ENCODE peak calls at places on chromosomes 16 and 17, in seven cellular contexts. F, T, B, Y, O, P and G are unnamed samples.

GRCh38 chr17:73369126-73369525 is 57.3 kb upstream of the CDC42EP4 start:
- DNase-seq in F (no peak), T (no peak), B (no peak), Y (no peak), O (no peak), P (no peak), G (no peak)

GRCh38 chr17:64209356-64209941 is 53.6 kb downstream of the TEX2 start:
- DNase-seq in F (no peak), T (no peak), B (no peak), Y (no peak), O (no peak), P (no peak), G (no peak)

GRCh38 chr17:46940692-46941404 is 17.9 kb downstream of the GOSR2 start:
- DNase-seq in F (peak), T (peak), B (no peak), Y (peak), O (peak), P (peak), G (peak)

GRCh38 chr17:72119280-72119962 is 1.4 kb upstream of the SOX9 start:
- DNase-seq in F (no peak), T (no peak), B (no peak), Y (no peak), O (no peak), P (no peak), G (no peak)

GRCh38 chr17:51402881-51403280 is 142.5 kb downstream of the UTP18 start:
- DNase-seq in F (no peak), T (no peak), B (no peak), Y (no peak), O (no peak), P (no peak), G (no peak)

GRCh38 chr16:72876981-72877373 is 171.0 kb downstream of the ZFHX3 start:
- DNase-seq in F (no peak), T (no peak), B (no peak), Y (no peak), O (no peak), P (no peak), G (no peak)

GRCh38 chr16:2035431-2036199 is 8.9 kb downstream of the NHERF2 start:
- DNase-seq in F (peak), T (no peak), B (no peak), Y (no peak), O (peak), P (peak), G (peak)

GRCh38 chr16:31451681-31452351 is 7.5 kb upstream of the ARMC5 start:
- DNase-seq in F (no peak), T (peak), B (no peak), Y (peak), O (peak), P (peak), G (peak)

GRCh38 chr17:21368545-21369246 is 7.5 kb upstream of the KCNJ12 start:
- DNase-seq in F (no peak), T (no peak), B (no peak), Y (no peak), O (no peak), P (no peak), G (no peak)

GRCh38 chr17:13788385-13788784 is 186.7 kb upstream of the HS3ST3A1 start:
- DNase-seq in F (no peak), T (no peak), B (no peak), Y (no peak), O (no peak), P (no peak), G (no peak)

GRCh38 chr16:12675852-12676251 is 127.8 kb downstream of the CPPED1 start:
- DNase-seq in F (no peak), T (no peak), B (no peak), Y (peak), O (no peak), P (peak), G (peak)

GRCh38 chr16:77276686-77277085 is 77.5 kb downstream of the SYCE1L start:
- DNase-seq in F (no peak), T (no peak), B (no peak), Y (no peak), O (no peak), P (no peak), G (peak)

GRCh38 chr16:54175552-54176375 is 110.8 kb downstream of the IRX3 start:
- DNase-seq in F (no peak), T (no peak), B (no peak), Y (no peak), O (peak), P (no peak), G (no peak)

GRCh38 chr17:57357392-57357784 is 101.1 kb downstream of the MSI2 start:
- DNase-seq in F (no peak), T (no peak), B (no peak), Y (no peak), O (no peak), P (no peak), G (no peak)

GRCh38 chr17:43570518-43570928 is 24.4 kb upstream of the ETV4 start:
- DNase-seq in F (no peak), T (no peak), B (no peak), Y (no peak), O (no peak), P (peak), G (no peak)

GRCh38 chr17:39212200-39212810 is 12.2 kb downstream of the RPL19 start:
- DNase-seq in F (no peak), T (no peak), B (no peak), Y (no peak), O (no peak), P (no peak), G (no peak)

GRCh38 chr17:39652635-39653315 is 12.4 kb upstream of the TCAP start:
- DNase-seq in F (no peak), T (no peak), B (no peak), Y (no peak), O (peak), P (no peak), G (peak)

GRCh38 chr17:8865811-8866210 is 1.7 kb downstream of the PIK3R6 start:
- DNase-seq in F (no peak), T (no peak), B (no peak), Y (no peak), O (no peak), P (no peak), G (no peak)

GRCh38 chr16:68265078-68265925 is 976 bp downstream of the SLC7A6 start:
- DNase-seq in F (peak), T (peak), B (no peak), Y (peak), O (peak), P (peak), G (peak)

GRCh38 chr16:2009791-2010510 is at the start of gene ZNF598:
- DNase-seq in F (peak), T (peak), B (no peak), Y (peak), O (peak), P (peak), G (peak)

GRCh38 chr16:83187404-83187803 is 560.6 kb downstream of the CDH13 start:
- DNase-seq in F (no peak), T (no peak), B (no peak), Y (no peak), O (no peak), P (peak), G (peak)

GRCh38 chr16:76946879-76947278 is 244.1 kb upstream of the MON1B start:
- DNase-seq in F (no peak), T (peak), B (no peak), Y (peak), O (peak), P (peak), G (no peak)

GRCh38 chr16:23668873-23669272 is 9.8 kb upstream of the PLK1 start:
- DNase-seq in F (no peak), T (no peak), B (no peak), Y (no peak), O (no peak), P (no peak), G (no peak)

GRCh38 chr17:59266748-59267147 is 46.4 kb downstream of the GDPD1 start:
- DNase-seq in F (no peak), T (no peak), B (no peak), Y (no peak), O (no peak), P (no peak), G (no peak)

GRCh38 chr16:86664518-86665318 is 86.4 kb downstream of the FOXL1 start:
- DNase-seq in F (no peak), T (peak), B (peak), Y (peak), O (peak), P (peak), G (peak)

GRCh38 chr16:3655030-3655790 is 719 bp downstream of the DNASE1 start:
- DNase-seq in F (no peak), T (no peak), B (no peak), Y (no peak), O (no peak), P (no peak), G (no peak)

GRCh38 chr16:72549878-72550277 is 377.9 kb upstream of the PMFBP1 start:
- DNase-seq in F (no peak), T (no peak), B (no peak), Y (no peak), O (no peak), P (no peak), G (no peak)

GRCh38 chr16:48531011-48531962 is 78.7 kb downstream of the N4BP1 start:
- DNase-seq in F (no peak), T (no peak), B (no peak), Y (no peak), O (no peak), P (no peak), G (no peak)

GRCh38 chr16:75247249-75247648 is 4.2 kb downstream of the BCAR1 start:
- DNase-seq in F (no peak), T (no peak), B (no peak), Y (no peak), O (no peak), P (no peak), G (no peak)

GRCh38 chr16:75246504-75247205 is 4.8 kb downstream of the BCAR1 start:
- DNase-seq in F (no peak), T (no peak), B (no peak), Y (no peak), O (no peak), P (peak), G (no peak)

GRCh38 chr16:75243667-75244224 is 7.7 kb downstream of the BCAR1 start:
- DNase-seq in F (no peak), T (no peak), B (no peak), Y (no peak), O (no peak), P (no peak), G (no peak)

GRCh38 chr16:75244225-75244792 is 7.1 kb downstream of the BCAR1 start:
- DNase-seq in F (no peak), T (no peak), B (no peak), Y (no peak), O (no peak), P (peak), G (peak)

GRCh38 chr16:75244844-75245758 is 6.3 kb downstream of the BCAR1 start:
- DNase-seq in F (no peak), T (no peak), B (no peak), Y (no peak), O (peak), P (peak), G (peak)
- TF ChIP-seq POLR2A in F (peak), T (no peak), B (no peak), Y (no peak), O (no peak), P (peak), G (peak)

GRCh38 chr16:88914750-88915368 is 48.4 kb upstream of the PABPN1L start:
- DNase-seq in F (no peak), T (no peak), B (no peak), Y (no peak), O (no peak), P (peak), G (no peak)

GRCh38 chr16:88917915-88918627 is 51.6 kb upstream of the PABPN1L start:
- DNase-seq in F (no peak), T (no peak), B (no peak), Y (no peak), O (no peak), P (no peak), G (no peak)

GRCh38 chr16:88915639-88916327 is 49.3 kb upstream of the PABPN1L start:
- DNase-seq in F (no peak), T (no peak), B (no peak), Y (no peak), O (no peak), P (no peak), G (no peak)

GRCh38 chr16:88913870-88914269 is 47.4 kb upstream of the PABPN1L start:
- DNase-seq in F (no peak), T (no peak), B (no peak), Y (no peak), O (no peak), P (no peak), G (no peak)

GRCh38 chr16:88917146-88917914 is 50.9 kb upstream of the PABPN1L start:
- DNase-seq in F (no peak), T (no peak), B (no peak), Y (no peak), O (no peak), P (no peak), G (no peak)
- H2AFZ ChIP-seq in F (no peak), T (no peak), B (no peak), Y (no peak), O (no peak), P (no peak), G (no peak)

GRCh38 chr17:45222273-45222993 is 748 bp downstream of the FMNL1 start:
- DNase-seq in F (no peak), T (no peak), B (no peak), Y (peak), O (no peak), P (no peak), G (no peak)

GRCh38 chr17:45221997-45222272 is 250 bp downstream of the FMNL1 start:
- DNase-seq in F (no peak), T (no peak), B (no peak), Y (no peak), O (no peak), P (no peak), G (no peak)

GRCh38 chr17:45222994-45223540 is 1.4 kb downstream of the FMNL1 start:
- DNase-seq in F (no peak), T (no peak), B (no peak), Y (no peak), O (no peak), P (no peak), G (no peak)

GRCh38 chr17:45220079-45220478 is 1.6 kb upstream of the FMNL1 start:
- DNase-seq in F (no peak), T (no peak), B (no peak), Y (no peak), O (no peak), P (no peak), G (no peak)

GRCh38 chr17:45221081-45221996 is at the start of gene FMNL1:
- DNase-seq in F (peak), T (no peak), B (no peak), Y (peak), O (no peak), P (no peak), G (no peak)
- TF ChIP-seq CTCF in F (no peak), T (no peak), B (no peak), Y (no peak), O (no peak), P (no peak), G (no peak)

GRCh38 chr17:49707608-49708514 is at the start of gene SLC35B1:
- DNase-seq in F (peak), T (peak), B (peak), Y (peak), O (peak), P (peak), G (peak)
- TF ChIP-seq POLR2A in F (peak), T (no peak), B (peak), Y (peak), O (peak), P (peak), G (peak)

DNA sequence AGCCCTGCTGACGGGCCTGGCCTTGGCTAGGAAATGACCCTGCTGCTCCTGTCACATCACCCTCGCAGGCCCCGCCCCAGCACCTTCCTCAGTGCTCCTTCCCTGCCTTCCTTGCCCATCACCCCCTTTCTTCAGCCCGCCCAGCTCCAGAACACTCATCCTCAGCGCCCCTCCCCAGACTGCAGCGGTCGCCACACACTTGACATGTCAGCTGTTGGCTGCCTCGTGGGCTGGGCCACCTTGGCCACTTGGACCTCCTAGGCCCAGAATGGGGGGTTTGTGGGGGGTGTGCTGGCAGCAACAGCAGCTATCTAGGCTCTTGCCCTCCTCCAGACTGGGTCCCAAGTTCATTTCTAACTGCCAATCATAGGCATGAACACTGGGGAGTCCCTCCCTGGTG is 10.6 kb downstream of the ELMO3 start:
- DNase-seq in F (no peak), T (no peak), B (no peak), Y (no peak), O (no peak), P (no peak), G (no peak)
- H2AFZ ChIP-seq in F (no peak), T (no peak), B (no peak), Y (no peak), O (no peak), P (no peak), G (no peak)

DNA sequence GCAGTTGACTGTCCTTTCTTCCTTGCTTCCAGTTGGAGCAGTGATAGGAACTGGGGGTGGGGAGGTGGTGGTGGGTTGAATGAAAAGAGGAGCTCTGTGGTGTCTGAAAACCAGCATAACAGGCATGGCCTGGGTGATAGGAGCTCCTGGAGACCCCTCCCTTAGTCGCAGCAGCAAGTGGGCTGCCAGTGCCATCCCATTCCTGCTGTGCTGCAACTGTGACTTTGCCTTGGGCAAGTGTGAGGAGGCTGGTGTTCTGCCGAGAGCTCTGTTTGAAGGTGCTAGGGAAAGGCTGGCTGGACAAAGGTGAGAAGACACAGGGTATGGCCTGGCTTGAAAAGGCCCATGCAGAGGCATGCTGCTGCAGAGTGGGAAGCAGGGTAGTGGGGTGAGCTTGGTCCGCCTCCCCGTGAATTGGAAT is 2.7 kb upstream of the CDK5R1 start:
- DNase-seq in F (no peak), T (no peak), B (no peak), Y (no peak), O (no peak), P (no peak), G (no peak)
- TF ChIP-seq CTCF in F (no peak), T (no peak), B (no peak), Y (no peak), O (no peak), P (no peak), G (no peak)